ENCODE peak calls at places on chromosomes 3 and 15, in nine cellular contexts. K is RCC 7860, I is heart right ventricle, H is right lobe of liver, L is glutamatergic neuron, Q is cardiac muscle cell, J is T follicular helper cell, D is activated T-helper 1 cell treated with Interleukin-2 at 50 U/mL for 16 hours, M is EL. O is an unnamed sample.

GRCh38 chr3:141402476-141403171 is 34.3 kb downstream of the ZBTB38 start:
- DNase-seq in K (no peak), L (peak), H (peak), D (peak), J (no peak), I (peak), Q (peak), M (peak), O (peak)

GRCh38 chr3:112761062-112761638 is 85.5 kb downstream of the CD200R1L start:
- DNase-seq in J (no peak), H (no peak), D (no peak), Q (no peak), L (no peak), M (peak), I (no peak), K (no peak), O (no peak)

GRCh38 chr3:17030956-17031652 is 146.3 kb downstream of the PLCL2 start:
- DNase-seq in Q (no peak), I (no peak), D (no peak), J (no peak), H (no peak), M (no peak), L (no peak), K (no peak), O (no peak)

GRCh38 chr3:38168988-38169363 is 3.6 kb downstream of the OXSR1 start:
- DNase-seq in J (no peak), I (no peak), L (no peak), Q (no peak), K (no peak), H (no peak), D (no peak), M (peak), O (no peak)

GRCh38 chr15:64622410-64623260 is 152.8 kb downstream of the RBPMS2 start:
- DNase-seq in D (peak), J (peak), M (no peak), I (no peak), L (no peak), H (no peak), K (no peak), Q (no peak), O (peak)

GRCh38 chr15:43220991-43221403 is at the start of gene EPB42:
- DNase-seq in L (no peak), D (no peak), J (no peak), H (no peak), Q (no peak), I (no peak), M (no peak), K (no peak), O (no peak)

GRCh38 chr3:64176461-64176996 is 48.7 kb downstream of the PRICKLE2 start:
- DNase-seq in D (no peak), Q (no peak), I (no peak), K (peak), H (no peak), J (no peak), M (peak), L (no peak), O (no peak)

GRCh38 chr3:64255941-64256340 is 30.7 kb upstream of the PRICKLE2 start:
- DNase-seq in H (no peak), K (no peak), Q (no peak), M (no peak), J (no peak), I (no peak), L (no peak), D (no peak), O (no peak)

GRCh38 chr15:40320931-40321371 is 2.5 kb upstream of the INAFM2 start:
- DNase-seq in J (peak), M (peak), D (no peak), Q (peak), H (no peak), K (peak), L (peak), I (no peak), O (peak)

GRCh38 chr3:149077638-149078037 is 8.7 kb downstream of the HLTF start:
- DNase-seq in D (no peak), J (no peak), H (no peak), Q (peak), L (no peak), M (peak), I (no peak), K (no peak), O (no peak)

GRCh38 chr3:59818033-59818936 is 768.5 kb upstream of the CFAP20DC start:
- DNase-seq in M (peak), I (peak), L (peak), J (no peak), D (no peak), H (peak), Q (peak), K (peak), O (no peak)

GRCh38 chr15:76987896-76988860 is 6.7 kb upstream of the PSTPIP1 start:
- DNase-seq in Q (no peak), K (no peak), J (no peak), L (no peak), D (no peak), H (peak), M (no peak), I (peak), O (no peak)

GRCh38 chr3:4821975-4822374 is 157.3 kb upstream of the BHLHE40 start:
- DNase-seq in L (no peak), K (no peak), H (no peak), I (no peak), Q (no peak), D (peak), M (no peak), J (peak), O (peak)

GRCh38 chr3:131582438-131582837 is 79.7 kb upstream of the MRPL3 start:
- DNase-seq in D (no peak), J (no peak), L (no peak), K (no peak), H (no peak), I (no peak), M (no peak), Q (no peak), O (no peak)

GRCh38 chr3:184371570-184372018 is 6.4 kb downstream of the THPO start:
- DNase-seq in L (peak), J (peak), I (peak), K (peak), H (peak), M (peak), D (peak), Q (peak), O (peak)

GRCh38 chr15:70165811-70166284 is 68.1 kb upstream of the TLE3 start:
- DNase-seq in J (no peak), M (no peak), L (no peak), H (peak), D (no peak), I (peak), Q (no peak), K (no peak), O (no peak)

O was measured in T-cell.